ENCODE peak calls at places on chromosome 16, in six cellular contexts. X, Q, L, H, U and V are unnamed samples.

GRCh38 chr16:15996432-15997109 is 47.2 kb downstream of the ABCC1 start:
- DNase-seq in X (no peak), Q (no peak), L (no peak), H (no peak), U (no peak), V (no peak)

GRCh38 chr16:57744646-57744903 is 9.0 kb downstream of the KATNB1 start:
- DNase-seq in X (no peak), Q (no peak), L (no peak), H (no peak), U (no peak), V (no peak)

GRCh38 chr16:55949518-55949917 is 74.3 kb upstream of the CES5A start:
- DNase-seq in X (no peak), Q (no peak), L (no peak), H (no peak), U (no peak), V (no peak)

GRCh38 chr16:5056347-5056746 is 9.4 kb downstream of the C16orf89 start:
- DNase-seq in X (peak), Q (peak), L (peak), H (peak), U (peak), V (peak)

GRCh38 chr16:57873218-57873617 is 70.9 kb upstream of the KIFC3 start:
- DNase-seq in X (no peak), Q (no peak), L (no peak), H (no peak), U (no peak), V (no peak)

GRCh38 chr16:47045023-47045422 is 71.5 kb upstream of the DNAJA2 start:
- DNase-seq in X (no peak), Q (no peak), L (no peak), H (no peak), U (peak), V (no peak)

GRCh38 chr16:74322301-74322710 is 25.7 kb downstream of the PSMD7 start:
- DNase-seq in X (no peak), Q (no peak), L (no peak), H (no peak), U (no peak), V (no peak)

GRCh38 chr16:28294201-28294600 is 1.9 kb downstream of the SBK1 start:
- DNase-seq in X (no peak), Q (no peak), L (no peak), H (no peak), U (no peak), V (no peak)

GRCh38 chr16:74447578-74447977 is 26.3 kb upstream of the CLEC18B start:
- DNase-seq in X (no peak), Q (no peak), L (no peak), H (no peak), U (no peak), V (no peak)

GRCh38 chr16:26598061-26598460 is 468.7 kb upstream of the C16orf82 start:
- DNase-seq in X (peak), Q (peak), L (no peak), H (peak), U (no peak), V (no peak)

GRCh38 chr16:47460301-47460754 is 535 bp downstream of the ITFG1 start:
- DNase-seq in X (no peak), Q (no peak), L (no peak), H (no peak), U (no peak), V (no peak)

GRCh38 chr16:12539185-12539929 is 264.3 kb downstream of the CPPED1 start:
- DNase-seq in X (no peak), Q (peak), L (no peak), H (no peak), U (peak), V (no peak)

GRCh38 chr16:2471016-2471652 is at the start of gene NTN3:
- DNase-seq in X (no peak), Q (no peak), L (no peak), H (no peak), U (no peak), V (no peak)

GRCh38 chr16:87017388-87018012 is 299.7 kb downstream of the C16orf95 start:
- DNase-seq in X (no peak), Q (no peak), L (no peak), H (no peak), U (peak), V (no peak)

GRCh38 chr16:75341934-75342811 is 90.7 kb upstream of the BCAR1 start:
- DNase-seq in X (no peak), Q (no peak), L (no peak), H (no peak), U (peak), V (no peak)

GRCh38 chr16:84481051-84481735 is 23.3 kb downstream of the MEAK7 start:
- DNase-seq in X (no peak), Q (no peak), L (no peak), H (no peak), U (no peak), V (no peak)

GRCh38 chr16:89268987-89269735 is 51.7 kb downstream of the ZNF778 start:
- DNase-seq in X (no peak), Q (no peak), L (no peak), H (no peak), U (peak), V (no peak)

GRCh38 chr16:67212766-67213165 is 13.8 kb downstream of the ELMO3 start:
- DNase-seq in X (no peak), Q (no peak), L (no peak), H (no peak), U (no peak), V (no peak)

GRCh38 chr16:66091462-66091861 is 275.0 kb upstream of the CDH5 start:
- DNase-seq in X (no peak), Q (no peak), L (no peak), H (no peak), U (no peak), V (no peak)

GRCh38 chr16:53913082-53913870 is 209.3 kb downstream of the FTO start:
- DNase-seq in X (no peak), Q (peak), L (no peak), H (no peak), U (peak), V (no peak)

GRCh38 chr16:69348222-69348621 is 3.4 kb downstream of the TMED6 start:
- DNase-seq in X (no peak), Q (no peak), L (no peak), H (no peak), U (no peak), V (no peak)

GRCh38 chr16:29820730-29821662 is 734 bp downstream of the MVP start:
- DNase-seq in X (peak), Q (peak), L (no peak), H (no peak), U (no peak), V (no peak)

GRCh38 chr16:52482916-52483315 is 64.0 kb downstream of the TOX3 start:
- DNase-seq in X (no peak), Q (no peak), L (no peak), H (no peak), U (no peak), V (no peak)

GRCh38 chr16:55876854-55877253 is 1.7 kb upstream of the CES5A start:
- DNase-seq in X (no peak), Q (no peak), L (no peak), H (no peak), U (no peak), V (no peak)

GRCh38 chr16:31138621-31139578 is 3.4 kb upstream of the PRSS8 start:
- DNase-seq in X (no peak), Q (no peak), L (no peak), H (no peak), U (no peak), V (no peak)

GRCh38 chr16:22278841-22279240 is 18.4 kb upstream of the POLR3E start:
- DNase-seq in X (no peak), Q (no peak), L (no peak), H (no peak), U (no peak), V (no peak)

GRCh38 chr16:47037396-47037745 is 63.9 kb upstream of the DNAJA2 start:
- DNase-seq in X (no peak), Q (peak), L (no peak), H (peak), U (no peak), V (peak)

GRCh38 chr16:81790277-81790676 is 11.2 kb downstream of the PLCG2 start:
- DNase-seq in X (no peak), Q (no peak), L (no peak), H (no peak), U (no peak), V (no peak)

GRCh38 chr16:49620158-49620867 is 235.6 kb downstream of the ZNF423 start:
- DNase-seq in X (no peak), Q (no peak), L (no peak), H (no peak), U (no peak), V (no peak)

GRCh38 chr16:69240336-69240735 is 53.4 kb downstream of the SNTB2 start:
- DNase-seq in X (no peak), Q (no peak), L (no peak), H (no peak), U (no peak), V (no peak)

GRCh38 chr16:70394853-70395252 is 44.0 kb downstream of the ST3GAL2 start:
- DNase-seq in X (no peak), Q (no peak), L (no peak), H (no peak), U (no peak), V (no peak)

GRCh38 chr16:27511657-27512056 is 38.1 kb downstream of the GTF3C1 start:
- DNase-seq in X (no peak), Q (no peak), L (no peak), H (no peak), U (no peak), V (no peak)

GRCh38 chr16:23801387-23801786 is 34.4 kb upstream of the PRKCB start:
- DNase-seq in X (peak), Q (peak), L (peak), H (peak), U (peak), V (peak)

GRCh38 chr16:50390914-50391700 is 22.3 kb upstream of the BRD7 start:
- DNase-seq in X (no peak), Q (no peak), L (no peak), H (no peak), U (no peak), V (no peak)

GRCh38 chr16:17335826-17336492 is 134.8 kb downstream of the XYLT1 start:
- DNase-seq in X (no peak), Q (no peak), L (no peak), H (no peak), U (no peak), V (no peak)

GRCh38 chr16:86783626-86784266 is 205.4 kb downstream of the FOXL1 start:
- DNase-seq in X (no peak), Q (no peak), L (no peak), H (no peak), U (no peak), V (no peak)